ENCODE peak calls at places on chromosome 18, in six cellular contexts. T is naive thymus-derived CD8-positive, alpha-beta T cell; F is activated CD8-positive, alpha-beta memory T cell treated with anti-CD3 and anti-CD28 coated beads for 4 hours; A is amniotic epithelial cell; E is RWPE1; C is amniotic stem cell. S is an unnamed sample.
A peak's percentile ranks its signal among the peaks of the same experiment; 100 is the strongest.

GRCh38 chr18:10454800-10455550 is 540 bp downstream of the APCDD1 start:
- DNase-seq in T (no peak), F (no peak), A (no peak), E (peak; percentile 18), C (no peak), S (peak; percentile 14)

GRCh38 chr18:49368876-49369440 is 91.5 kb downstream of the DYM start:
- DNase-seq in T (no peak), F (no peak), A (no peak), E (peak; percentile 1), C (no peak), S (peak; percentile 28)

GRCh38 chr18:62741118-62741566 is 25.8 kb downstream of the PHLPP1 start:
- DNase-seq in T (no peak), F (no peak), A (peak; percentile 96), E (peak; percentile 60), C (no peak), S (no peak)

GRCh38 chr18:685438-685837 is 27.0 kb downstream of the ENOSF1 start:
- DNase-seq in T (no peak), F (no peak), A (no peak), E (peak; percentile 41), C (no peak), S (no peak)

GRCh38 chr18:79524181-79525078 is 128.7 kb downstream of the NFATC1 start:
- DNase-seq in T (peak; percentile 28), F (peak; percentile 43), A (no peak), E (no peak), C (no peak), S (no peak)

GRCh38 chr18:28409811-28410210 is 232.9 kb upstream of the CDH2 start:
- DNase-seq in T (no peak), F (no peak), A (no peak), E (no peak), C (no peak), S (no peak)

GRCh38 chr18:56255381-56255780 is 383.0 kb downstream of the TXNL1 start:
- DNase-seq in T (no peak), F (no peak), A (no peak), E (no peak), C (no peak), S (no peak)

GRCh38 chr18:79479761-79480161 is 84.0 kb downstream of the NFATC1 start:
- DNase-seq in T (no peak), F (no peak), A (no peak), E (no peak), C (no peak), S (no peak)

GRCh38 chr18:36783792-36784191 is 45.0 kb downstream of the TPGS2 start:
- DNase-seq in T (no peak), F (no peak), A (no peak), E (no peak), C (no peak), S (no peak)

GRCh38 chr18:22115573-22115972 is 53.8 kb upstream of the GATA6 start:
- DNase-seq in T (no peak), F (no peak), A (no peak), E (no peak), C (no peak), S (no peak)

GRCh38 chr18:7272268-7273049 is 41.6 kb downstream of the LRRC30 start:
- DNase-seq in T (no peak), F (no peak), A (peak; percentile 73), E (peak; percentile 54), C (peak; percentile 59), S (no peak)

GRCh38 chr18:49839012-49839411 is 25.7 kb upstream of the ACAA2 start:
- DNase-seq in T (no peak), F (no peak), A (peak; percentile 64), E (peak; percentile 68), C (no peak), S (no peak)

GRCh38 chr18:61893304-61893970 is 630 bp upstream of the RNF152 start:
- DNase-seq in T (no peak), F (peak; percentile 8), A (no peak), E (peak; percentile 52), C (peak; percentile 23), S (no peak)

GRCh38 chr18:79478484-79479113 is 82.9 kb downstream of the NFATC1 start:
- DNase-seq in T (no peak), F (no peak), A (no peak), E (no peak), C (no peak), S (no peak)

GRCh38 chr18:61889541-61889940 is 3.3 kb downstream of the RNF152 start:
- DNase-seq in T (no peak), F (no peak), A (no peak), E (no peak), C (no peak), S (no peak)

GRCh38 chr18:79580481-79581171 is 99.0 kb upstream of the CTDP1 start:
- DNase-seq in T (no peak), F (no peak), A (no peak), E (no peak), C (no peak), S (no peak)

S was measured in NCI-H2227 treated with DMSO at 0.1 percent for 48 hours.